ENCODE peak calls at places on chromosomes 13 and 19, in nine cellular contexts. I is AG04450, O is esophagus muscularis mucosa, N is tibial nerve, Q is body of pancreas, Y is PC-3, V is H1, R is lower lobe of right lung, H is cardiac fibroblast. P is an unnamed sample.

GRCh38 chr19:2887391-2887914 is 13.3 kb upstream of the ZNF57 start:
- DNase-seq in I (peak; percentile 27), O (no peak), N (peak; percentile 19), Q (peak; percentile 19), Y (peak; percentile 79), V (peak; percentile 51), R (no peak), H (peak; percentile 82), P (peak; percentile 77)

GRCh38 chr13:59621791-59622190 is 541.9 kb downstream of the DIAPH3 start:
- DNase-seq in I (no peak), O (no peak), N (no peak), Q (no peak), Y (no peak), V (no peak), R (no peak), H (no peak), P (no peak)

GRCh38 chr19:41699231-41699967 is 9.0 kb upstream of the CEACAM5 start:
- DNase-seq in I (no peak), O (peak; percentile 64), N (no peak), Q (peak; percentile 41), Y (no peak), V (no peak), R (no peak), H (no peak), P (no peak)

GRCh38 chr19:56689198-56689597 is 17.6 kb upstream of the ZNF835 start:
- DNase-seq in I (no peak), O (no peak), N (no peak), Q (no peak), Y (peak; percentile 8), V (no peak), R (no peak), H (no peak), P (no peak)

GRCh38 chr19:30065680-30066606 is 123.9 kb downstream of the URI1 start:
- DNase-seq in I (no peak), O (no peak), N (no peak), Q (no peak), Y (no peak), V (no peak), R (peak; percentile 20), H (no peak), P (no peak)

GRCh38 chr19:43634877-43635560 is 4.6 kb downstream of the CADM4 start:
- DNase-seq in I (no peak), O (no peak), N (no peak), Q (no peak), Y (no peak), V (peak; percentile 68), R (no peak), H (peak; percentile 29), P (peak; percentile 47)

GRCh38 chr13:49183672-49184315 is 36.3 kb upstream of the MLNR start:
- DNase-seq in I (no peak), O (no peak), N (no peak), Q (no peak), Y (peak; percentile 9), V (no peak), R (no peak), H (peak; percentile 3), P (peak; percentile 61)

GRCh38 chr13:72781461-72782439 is at the start of the genes DIS3 and PIBF1:
- DNase-seq in I (peak; percentile 96), O (peak; percentile 99), N (peak; percentile 98), Q (peak; percentile 97), Y (peak; percentile 95), V (peak; percentile 92), R (peak; percentile 99), H (peak; percentile 98), P (peak; percentile 97)

GRCh38 chr13:93861818-93862217 is 617.7 kb downstream of the DCT start:
- DNase-seq in I (peak; percentile 24), O (no peak), N (no peak), Q (no peak), Y (no peak), V (no peak), R (no peak), H (peak; percentile 87), P (peak; percentile 85)

GRCh38 chr19:11435833-11436313 is 438 bp downstream of the PRKCSH start:
- DNase-seq in I (peak; percentile 7), O (no peak), N (no peak), Q (no peak), Y (peak; percentile 28), V (no peak), R (no peak), H (peak; percentile 33), P (peak; percentile 20)

GRCh38 chr13:114064516-114065140 is 67.8 kb downstream of the RASA3 start:
- DNase-seq in I (no peak), O (no peak), N (no peak), Q (no peak), Y (peak; percentile 20), V (no peak), R (peak; percentile 47), H (peak; percentile 51), P (peak; percentile 43)

GRCh38 chr13:108795841-108796240 is 166.4 kb downstream of the MYO16 start:
- DNase-seq in I (no peak), O (no peak), N (no peak), Q (no peak), Y (no peak), V (no peak), R (no peak), H (no peak), P (no peak)

GRCh38 chr13:33066329-33066728 is 50.1 kb downstream of the KL start:
- DNase-seq in I (no peak), O (no peak), N (no peak), Q (no peak), Y (no peak), V (no peak), R (no peak), H (no peak), P (no peak)

GRCh38 chr19:1455336-1456120 is 5.6 kb downstream of the APC2 start:
- DNase-seq in I (no peak), O (no peak), N (no peak), Q (peak; percentile 67), Y (peak; percentile 85), V (peak; percentile 97), R (no peak), H (peak; percentile 63), P (peak; percentile 69)

GRCh38 chr19:1451916-1452801 is 2.2 kb downstream of the APC2 start:
- DNase-seq in I (no peak), O (no peak), N (no peak), Q (no peak), Y (no peak), V (no peak), R (no peak), H (no peak), P (no peak)

GRCh38 chr19:1455002-1455335 is 5.0 kb downstream of the APC2 start:
- DNase-seq in I (no peak), O (no peak), N (no peak), Q (no peak), Y (peak; percentile 49), V (no peak), R (no peak), H (no peak), P (no peak)

GRCh38 chr19:1452802-1453524 is 3.0 kb downstream of the APC2 start:
- DNase-seq in I (no peak), O (no peak), N (no peak), Q (no peak), Y (no peak), V (no peak), R (no peak), H (no peak), P (no peak)

DNA sequence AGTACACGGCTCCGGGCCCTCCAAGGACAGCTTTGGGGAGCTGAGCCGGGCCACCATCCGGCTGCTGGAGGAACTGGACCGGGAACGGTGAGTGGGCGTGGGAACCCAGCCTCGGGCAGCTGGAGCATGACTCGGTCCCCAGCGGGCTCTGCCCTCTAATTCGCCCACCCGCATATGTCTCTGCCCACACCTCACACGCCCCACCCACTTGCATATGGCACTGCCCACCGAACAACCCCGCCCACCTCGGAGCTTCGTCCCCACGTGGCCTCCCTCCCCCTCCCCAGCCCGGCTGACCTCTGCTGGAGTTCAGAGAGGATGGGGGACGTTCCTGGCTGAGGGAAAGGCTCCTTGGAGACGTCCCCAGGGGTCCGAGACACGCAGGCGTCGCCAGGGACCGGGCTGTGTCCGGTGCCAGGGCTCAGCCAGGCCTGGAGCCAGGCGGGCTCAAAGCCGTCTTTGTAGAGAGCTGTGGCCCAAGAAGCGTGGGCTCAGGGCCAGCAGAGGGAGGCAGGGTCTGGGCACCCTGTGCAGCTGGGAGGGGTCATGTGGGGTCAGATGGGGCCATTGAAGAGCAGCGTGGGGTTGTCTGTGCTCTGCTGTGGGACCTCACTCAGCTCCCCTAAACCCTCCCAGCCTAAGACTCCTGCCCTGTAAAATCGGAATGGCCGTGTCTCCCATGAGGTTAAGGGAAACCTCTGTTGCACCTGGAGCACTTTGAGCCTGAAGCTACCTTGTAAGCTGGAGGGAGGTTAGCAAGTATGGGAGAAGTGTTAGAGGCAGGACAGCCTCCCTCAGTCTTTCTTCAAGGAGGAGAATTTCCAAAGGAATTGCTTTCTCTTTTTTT is 3.8 kb downstream of the APC2 start:
- DNase-seq in I (no peak), O (no peak), N (peak; percentile 20), Q (peak; percentile 54), Y (peak; percentile 64), V (no peak), R (no peak), H (peak; percentile 44), P (peak; percentile 62)
- H3K4me3 ChIP-seq in I (no peak overlapping the region), O (no peak overlapping the region), N (peak overlapping the region; percentile 17), Q (no peak overlapping the region), Y (no peak overlapping the region), V (no peak overlapping the region), R (no peak overlapping the region), H (no peak overlapping the region), P (no peak overlapping the region)

GRCh38 chr13:69565334-69565733 is 542.3 kb upstream of the ATXN8OS start:
- DNase-seq in I (no peak), O (no peak), N (no peak), Q (no peak), Y (peak; percentile 55), V (no peak), R (no peak), H (no peak), P (peak; percentile 4)
- TF ChIP-seq CTCF in I (no peak), O (no peak), N (no peak), Q (no peak), Y (peak; percentile 53), V (peak; percentile 17), R (no peak), H (no peak), P (no peak)

GRCh38 chr13:102127153-102127552 is 274.7 kb downstream of the FGF14 start:
- DNase-seq in I (no peak), O (no peak), N (no peak), Q (no peak), Y (no peak), V (no peak), R (no peak), H (no peak), P (no peak)

GRCh38 chr13:102131246-102131645 is 270.6 kb downstream of the FGF14 start:
- DNase-seq in I (no peak), O (no peak), N (no peak), Q (no peak), Y (no peak), V (no peak), R (no peak), H (no peak), P (peak; percentile 7)

GRCh38 chr13:102132896-102133295 is 269.0 kb downstream of the FGF14 start:
- DNase-seq in I (no peak), O (no peak), N (no peak), Q (no peak), Y (no peak), V (no peak), R (no peak), H (no peak), P (no peak)

GRCh38 chr13:102128216-102128800 is 273.5 kb downstream of the FGF14 start:
- DNase-seq in I (no peak), O (no peak), N (no peak), Q (no peak), Y (no peak), V (no peak), R (no peak), H (no peak), P (peak; percentile 95)
- H3K4me3 ChIP-seq in I (no peak overlapping the region), O (no peak overlapping the region), N (no peak overlapping the region), Q (no peak overlapping the region), Y (no peak overlapping the region), V (no peak overlapping the region), R (no peak overlapping the region), H (no peak overlapping the region), P (no peak overlapping the region)

GRCh38 chr13:110073982-110074381 is 233.0 kb downstream of the COL4A1 start:
- DNase-seq in I (no peak), O (no peak), N (no peak), Q (no peak), Y (peak; percentile 6), V (no peak), R (no peak), H (no peak), P (no peak)
- TF ChIP-seq CTCF in I (no peak), O (no peak), N (no peak), Q (no peak), Y (no peak), V (peak; percentile 30), R (no peak), H (no peak), P (no peak)